ENCODE peak calls at places on chromosomes 6 and 20, in eight cellular contexts. One of them, this sample, is unnamed.

GRCh38 chr6:14822689-14823088 is 423.2 kb upstream of the JARID2 start:
- DNase-seq in H9: no peak
- DNase-seq in psoas muscle: no peak
- DNase-seq in breast epithelium: no peak
- DNase-seq in neuronal stem cell: no peak
- DNase-seq in tibial artery: no peak
- DNase-seq in SK-N-SH: no peak
- DNase-seq in left lung: no peak
- DNase-seq in this sample: no peak

GRCh38 chr20:3751664-3752385 is 15.7 kb downstream of the ADISSP start:
- DNase-seq in H9: peak; percentile 95
- DNase-seq in psoas muscle: peak; percentile 53
- DNase-seq in breast epithelium: no peak
- DNase-seq in neuronal stem cell: no peak
- DNase-seq in tibial artery: no peak
- DNase-seq in SK-N-SH: peak; percentile 56
- DNase-seq in left lung: no peak
- DNase-seq in this sample: peak; percentile 92

GRCh38 chr6:4935486-4935885 is 68.4 kb downstream of the RPP40 start:
- DNase-seq in H9: no peak
- DNase-seq in psoas muscle: no peak
- DNase-seq in breast epithelium: no peak
- DNase-seq in neuronal stem cell: no peak
- DNase-seq in tibial artery: no peak
- DNase-seq in SK-N-SH: no peak
- DNase-seq in left lung: no peak
- DNase-seq in this sample: no peak

GRCh38 chr6:44497807-44498206 is 110.3 kb downstream of the CDC5L start:
- DNase-seq in H9: peak; percentile 12
- DNase-seq in psoas muscle: no peak
- DNase-seq in breast epithelium: no peak
- DNase-seq in neuronal stem cell: no peak
- DNase-seq in tibial artery: no peak
- DNase-seq in SK-N-SH: no peak
- DNase-seq in left lung: no peak
- DNase-seq in this sample: no peak

GRCh38 chr6:30265594-30265993 is 52.4 kb upstream of the TRIM26 start:
- DNase-seq in H9: no peak
- DNase-seq in psoas muscle: no peak
- DNase-seq in breast epithelium: no peak
- DNase-seq in neuronal stem cell: no peak
- DNase-seq in tibial artery: no peak
- DNase-seq in SK-N-SH: no peak
- DNase-seq in left lung: no peak
- DNase-seq in this sample: no peak

GRCh38 chr6:43334466-43335095 is 26.0 kb upstream of the CRIP3 start:
- DNase-seq in H9: peak; percentile 36
- DNase-seq in psoas muscle: no peak
- DNase-seq in breast epithelium: no peak
- DNase-seq in neuronal stem cell: peak; percentile 38
- DNase-seq in tibial artery: no peak
- DNase-seq in SK-N-SH: peak; percentile 18
- DNase-seq in left lung: no peak
- DNase-seq in this sample: no peak

GRCh38 chr6:37077459-37078296 is 72.2 kb downstream of the FGD2 start:
- DNase-seq in H9: peak; percentile 80
- DNase-seq in psoas muscle: peak; percentile 86
- DNase-seq in breast epithelium: peak; percentile 61
- DNase-seq in neuronal stem cell: no peak
- DNase-seq in tibial artery: peak; percentile 82
- DNase-seq in SK-N-SH: peak; percentile 94
- DNase-seq in left lung: peak; percentile 83
- DNase-seq in this sample: peak; percentile 85

GRCh38 chr6:16437984-16438383 is 199.6 kb downstream of the GMPR start:
- DNase-seq in H9: no peak
- DNase-seq in psoas muscle: no peak
- DNase-seq in breast epithelium: no peak
- DNase-seq in neuronal stem cell: no peak
- DNase-seq in tibial artery: no peak
- DNase-seq in SK-N-SH: no peak
- DNase-seq in left lung: no peak
- DNase-seq in this sample: no peak

GRCh38 chr20:62980970-62981369 is 25.8 kb downstream of the BHLHE23 start:
- DNase-seq in H9: peak; percentile 51
- DNase-seq in psoas muscle: no peak
- DNase-seq in breast epithelium: no peak
- DNase-seq in neuronal stem cell: no peak
- DNase-seq in tibial artery: no peak
- DNase-seq in SK-N-SH: peak; percentile 73
- DNase-seq in left lung: no peak
- DNase-seq in this sample: peak; percentile 58

GRCh38 chr6:126180585-126180984 is 159.3 kb upstream of the CENPW start:
- DNase-seq in H9: no peak
- DNase-seq in psoas muscle: no peak
- DNase-seq in breast epithelium: no peak
- DNase-seq in neuronal stem cell: no peak
- DNase-seq in tibial artery: no peak
- DNase-seq in SK-N-SH: no peak
- DNase-seq in left lung: no peak
- DNase-seq in this sample: no peak

GRCh38 chr6:45677381-45677992 is 299.8 kb upstream of the SUPT3H start:
- DNase-seq in H9: no peak
- DNase-seq in psoas muscle: no peak
- DNase-seq in breast epithelium: no peak
- DNase-seq in neuronal stem cell: no peak
- DNase-seq in tibial artery: no peak
- DNase-seq in SK-N-SH: no peak
- DNase-seq in left lung: no peak
- DNase-seq in this sample: no peak

GRCh38 chr20:34458631-34459030 is 57.6 kb upstream of the DYNLRB1 start:
- DNase-seq in H9: no peak
- DNase-seq in psoas muscle: no peak
- DNase-seq in breast epithelium: no peak
- DNase-seq in neuronal stem cell: no peak
- DNase-seq in tibial artery: no peak
- DNase-seq in SK-N-SH: no peak
- DNase-seq in left lung: no peak
- DNase-seq in this sample: no peak

GRCh38 chr6:109073344-109074235 is 21.1 kb downstream of the SESN1 start:
- DNase-seq in H9: no peak
- DNase-seq in psoas muscle: no peak
- DNase-seq in breast epithelium: no peak
- DNase-seq in neuronal stem cell: peak; percentile 70
- DNase-seq in tibial artery: no peak
- DNase-seq in SK-N-SH: peak; percentile 55
- DNase-seq in left lung: no peak
- DNase-seq in this sample: peak; percentile 60

GRCh38 chr6:44064089-44064947 is 62.9 kb downstream of the MRPL14 start:
- DNase-seq in H9: no peak
- DNase-seq in psoas muscle: peak; percentile 64
- DNase-seq in breast epithelium: no peak
- DNase-seq in neuronal stem cell: no peak
- DNase-seq in tibial artery: peak; percentile 80
- DNase-seq in SK-N-SH: no peak
- DNase-seq in left lung: no peak
- DNase-seq in this sample: no peak

GRCh38 chr20:12180107-12180661 is 262.5 kb downstream of the BTBD3 start:
- DNase-seq in H9: no peak
- DNase-seq in psoas muscle: no peak
- DNase-seq in breast epithelium: no peak
- DNase-seq in neuronal stem cell: no peak
- DNase-seq in tibial artery: no peak
- DNase-seq in SK-N-SH: peak; percentile 1
- DNase-seq in left lung: no peak
- DNase-seq in this sample: no peak

GRCh38 chr6:389622-390021 is 1.9 kb upstream of the IRF4 start:
- DNase-seq in H9: no peak
- DNase-seq in psoas muscle: no peak
- DNase-seq in breast epithelium: no peak
- DNase-seq in neuronal stem cell: no peak
- DNase-seq in tibial artery: no peak
- DNase-seq in SK-N-SH: no peak
- DNase-seq in left lung: no peak
- DNase-seq in this sample: no peak

GRCh38 chr6:17388365-17388764 is 5.0 kb upstream of the CAP2 start:
- DNase-seq in H9: no peak
- DNase-seq in psoas muscle: no peak
- DNase-seq in breast epithelium: no peak
- DNase-seq in neuronal stem cell: no peak
- DNase-seq in tibial artery: no peak
- DNase-seq in SK-N-SH: no peak
- DNase-seq in left lung: no peak
- DNase-seq in this sample: no peak

GRCh38 chr20:18323705-18324104 is 35.4 kb downstream of the ZNF133 start:
- DNase-seq in H9: peak; percentile 55
- DNase-seq in psoas muscle: no peak
- DNase-seq in breast epithelium: no peak
- DNase-seq in neuronal stem cell: no peak
- DNase-seq in tibial artery: no peak
- DNase-seq in SK-N-SH: no peak
- DNase-seq in left lung: no peak
- DNase-seq in this sample: no peak

DNA sequence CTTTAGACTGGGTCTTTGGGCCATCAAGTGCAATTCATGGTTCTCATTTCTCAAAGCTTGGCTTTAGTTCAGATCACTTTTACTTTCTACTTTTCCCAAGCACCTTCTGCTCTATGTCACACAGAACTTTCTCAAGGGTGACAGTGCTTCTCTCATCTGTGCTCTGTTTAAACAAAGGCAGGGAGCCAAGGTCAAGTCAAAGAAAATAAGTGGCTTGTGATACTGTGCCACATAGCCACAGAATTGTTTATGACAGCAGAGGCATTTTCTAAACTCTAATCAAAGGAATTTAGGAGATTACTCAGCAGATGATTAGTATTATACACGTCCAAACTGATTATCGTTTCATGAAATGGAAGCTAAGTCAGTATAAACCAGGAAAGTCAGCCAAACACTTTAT is 348.0 kb downstream of the HDGFL1 start:
- DNase-seq in H9: no peak
- DNase-seq in psoas muscle: no peak
- DNase-seq in breast epithelium: no peak
- DNase-seq in neuronal stem cell: no peak
- DNase-seq in tibial artery: no peak
- DNase-seq in SK-N-SH: no peak
- DNase-seq in left lung: no peak
- DNase-seq in this sample: no peak
- H3K9me3 ChIP-seq in H9: no peaks in the 10 kb centered on the region
- H3K9me3 ChIP-seq in psoas muscle: no peaks in the 10 kb centered on the region
- H3K9me3 ChIP-seq in breast epithelium: no peaks in the 10 kb centered on the region
- H3K9me3 ChIP-seq in neuronal stem cell: no peaks in the 10 kb centered on the region
- H3K9me3 ChIP-seq in tibial artery: no peaks in the 10 kb centered on the region
- H3K9me3 ChIP-seq in SK-N-SH: no peaks in the 10 kb centered on the region
- H3K9me3 ChIP-seq in left lung: no peaks in the 10 kb centered on the region
- H3K9me3 ChIP-seq in this sample: no peaks in the 10 kb centered on the region

GRCh38 chr20:41599699-41600104 is 18.5 kb downstream of the CHD6 start:
- DNase-seq in H9: no peak
- DNase-seq in psoas muscle: no peak
- DNase-seq in breast epithelium: no peak
- DNase-seq in neuronal stem cell: no peak
- DNase-seq in tibial artery: no peak
- DNase-seq in SK-N-SH: no peak
- DNase-seq in left lung: no peak
- DNase-seq in this sample: no peak

GRCh38 chr20:41600926-41601631 is 17.1 kb downstream of the CHD6 start:
- DNase-seq in H9: no peak
- DNase-seq in psoas muscle: no peak
- DNase-seq in breast epithelium: no peak
- DNase-seq in neuronal stem cell: no peak
- DNase-seq in tibial artery: no peak
- DNase-seq in SK-N-SH: no peak
- DNase-seq in left lung: no peak
- DNase-seq in this sample: no peak

GRCh38 chr20:41598719-41599118 is 19.5 kb downstream of the CHD6 start:
- DNase-seq in H9: no peak
- DNase-seq in psoas muscle: no peak
- DNase-seq in breast epithelium: no peak
- DNase-seq in neuronal stem cell: no peak
- DNase-seq in tibial artery: no peak
- DNase-seq in SK-N-SH: no peak
- DNase-seq in left lung: no peak
- DNase-seq in this sample: no peak

GRCh38 chr20:41604002-41604401 is 14.2 kb downstream of the CHD6 start:
- DNase-seq in H9: no peak
- DNase-seq in psoas muscle: no peak
- DNase-seq in breast epithelium: no peak
- DNase-seq in neuronal stem cell: no peak
- DNase-seq in tibial artery: no peak
- DNase-seq in SK-N-SH: no peak
- DNase-seq in left lung: no peak
- DNase-seq in this sample: no peak

GRCh38 chr20:41601742-41602141 is 16.4 kb downstream of the CHD6 start:
- DNase-seq in H9: no peak
- DNase-seq in psoas muscle: no peak
- DNase-seq in breast epithelium: no peak
- DNase-seq in neuronal stem cell: no peak
- DNase-seq in tibial artery: no peak
- DNase-seq in SK-N-SH: no peak
- DNase-seq in left lung: no peak
- DNase-seq in this sample: no peak
- H3K9me3 ChIP-seq in H9: peaks cover 14% of the 10 kb centered on the region
- H3K9me3 ChIP-seq in psoas muscle: peaks cover 34% of the 10 kb centered on the region
- H3K9me3 ChIP-seq in breast epithelium: peaks cover 40% of the 10 kb centered on the region
- H3K9me3 ChIP-seq in neuronal stem cell: peaks cover 17% of the 10 kb centered on the region
- H3K9me3 ChIP-seq in tibial artery: peaks cover 21% of the 10 kb centered on the region
- H3K9me3 ChIP-seq in SK-N-SH: peaks cover 11% of the 10 kb centered on the region
- H3K9me3 ChIP-seq in left lung: no peaks in the 10 kb centered on the region
- H3K9me3 ChIP-seq in this sample: peaks cover 3% of the 10 kb centered on the region

GRCh38 chr6:13673825-13674444 is 37.7 kb downstream of the RANBP9 start:
- DNase-seq in H9: no peak
- DNase-seq in psoas muscle: no peak
- DNase-seq in breast epithelium: no peak
- DNase-seq in neuronal stem cell: no peak
- DNase-seq in tibial artery: no peak
- DNase-seq in SK-N-SH: no peak
- DNase-seq in left lung: no peak
- DNase-seq in this sample: no peak
- H3K9me3 ChIP-seq in H9: no peaks in the 10 kb centered on the region
- H3K9me3 ChIP-seq in psoas muscle: peaks cover 12% of the 10 kb centered on the region
- H3K9me3 ChIP-seq in breast epithelium: peaks cover 10% of the 10 kb centered on the region
- H3K9me3 ChIP-seq in neuronal stem cell: no peaks in the 10 kb centered on the region
- H3K9me3 ChIP-seq in tibial artery: peaks cover 5% of the 10 kb centered on the region
- H3K9me3 ChIP-seq in SK-N-SH: peaks cover 1% of the 10 kb centered on the region
- H3K9me3 ChIP-seq in left lung: no peaks in the 10 kb centered on the region
- H3K9me3 ChIP-seq in this sample: no peaks in the 10 kb centered on the region

GRCh38 chr20:40838516-40838915 is 149.5 kb upstream of the MAFB start:
- DNase-seq in H9: no peak
- DNase-seq in psoas muscle: no peak
- DNase-seq in breast epithelium: no peak
- DNase-seq in neuronal stem cell: no peak
- DNase-seq in tibial artery: no peak
- DNase-seq in SK-N-SH: no peak
- DNase-seq in left lung: no peak
- DNase-seq in this sample: no peak

DNA sequence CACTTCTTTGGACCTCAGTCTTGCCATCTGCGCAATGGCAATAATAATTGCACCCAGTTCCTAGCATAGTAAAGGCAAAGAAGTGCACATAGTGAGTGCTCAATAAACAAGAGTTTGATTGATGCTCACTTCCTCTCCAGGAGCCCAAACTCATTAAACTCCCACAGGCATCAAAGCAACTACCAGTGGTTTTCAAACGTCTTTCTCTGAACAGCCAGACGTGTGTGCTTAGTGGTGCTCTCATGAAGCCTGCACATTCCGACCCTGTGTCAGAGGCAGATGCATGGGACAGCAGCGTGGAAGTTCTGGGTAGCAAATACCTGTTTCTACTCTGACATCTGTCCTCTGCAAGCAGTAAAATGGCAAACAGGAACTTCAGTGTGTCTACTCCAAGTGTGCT is 146.3 kb upstream of the MAFB start:
- DNase-seq in H9: no peak
- DNase-seq in psoas muscle: no peak
- DNase-seq in breast epithelium: no peak
- DNase-seq in neuronal stem cell: no peak
- DNase-seq in tibial artery: no peak
- DNase-seq in SK-N-SH: no peak
- DNase-seq in left lung: no peak
- DNase-seq in this sample: no peak
- H3K9me3 ChIP-seq in H9: no peaks in the 10 kb centered on the region
- H3K9me3 ChIP-seq in psoas muscle: peaks cover 9% of the 10 kb centered on the region
- H3K9me3 ChIP-seq in breast epithelium: peaks cover 17% of the 10 kb centered on the region
- H3K9me3 ChIP-seq in neuronal stem cell: no peaks in the 10 kb centered on the region
- H3K9me3 ChIP-seq in tibial artery: peaks cover 12% of the 10 kb centered on the region
- H3K9me3 ChIP-seq in SK-N-SH: no peaks in the 10 kb centered on the region
- H3K9me3 ChIP-seq in left lung: no peaks in the 10 kb centered on the region
- H3K9me3 ChIP-seq in this sample: no peaks in the 10 kb centered on the region